ENCODE peak calls at places on chromosomes 11 and 22, in six cellular contexts. One of them, this sample, is unnamed.

GRCh38 chr11:20055312-20055711 is 105.0 kb downstream of the DBX1 start:
- DNase-seq in body of pancreas: no peak
- DNase-seq in stimulated activated CD8-positive, alpha-beta memory T cell treated with anti-CD3 and anti-CD28 coated beads, Interleukin-15, amount 100 ng/mL, for 1 hour: no peak
- DNase-seq in glutamatergic neuron: no peak
- DNase-seq in T-helper 9 cell: no peak
- DNase-seq in stimulated activated CD4-positive, alpha-beta T cell treated with anti-CD3 and anti-CD28 coated beads, Interleukin-2, amount 100 ng/mL, for 24 hours: no peak
- DNase-seq in this sample: no peak

GRCh38 chr11:25702417-25702816 is 629.5 kb upstream of the ANO3 start:
- DNase-seq in body of pancreas: no peak
- DNase-seq in glutamatergic neuron: no peak
- DNase-seq in T-helper 9 cell: no peak
- DNase-seq in stimulated activated CD8-positive, alpha-beta memory T cell treated with anti-CD3 and anti-CD28 coated beads, Interleukin-15, amount 100 ng/mL, for 1 hour: no peak
- DNase-seq in stimulated activated CD4-positive, alpha-beta T cell treated with anti-CD3 and anti-CD28 coated beads, Interleukin-2, amount 100 ng/mL, for 24 hours: no peak
- DNase-seq in this sample: no peak

GRCh38 chr11:47355283-47356128 is 3.0 kb upstream of the MYBPC3 start:
- DNase-seq in T-helper 9 cell: no peak
- DNase-seq in body of pancreas: peak; percentile 98
- DNase-seq in glutamatergic neuron: peak; percentile 99
- DNase-seq in stimulated activated CD4-positive, alpha-beta T cell treated with anti-CD3 and anti-CD28 coated beads, Interleukin-2, amount 100 ng/mL, for 24 hours: peak; percentile 65
- DNase-seq in stimulated activated CD8-positive, alpha-beta memory T cell treated with anti-CD3 and anti-CD28 coated beads, Interleukin-15, amount 100 ng/mL, for 1 hour: no peak
- DNase-seq in this sample: no peak

GRCh38 chr22:44680481-44680894 is 21.5 kb upstream of the PRR5 start:
- DNase-seq in body of pancreas: no peak
- DNase-seq in T-helper 9 cell: no peak
- DNase-seq in stimulated activated CD8-positive, alpha-beta memory T cell treated with anti-CD3 and anti-CD28 coated beads, Interleukin-15, amount 100 ng/mL, for 1 hour: no peak
- DNase-seq in stimulated activated CD4-positive, alpha-beta T cell treated with anti-CD3 and anti-CD28 coated beads, Interleukin-2, amount 100 ng/mL, for 24 hours: no peak
- DNase-seq in glutamatergic neuron: no peak
- DNase-seq in this sample: no peak

GRCh38 chr11:25860677-25861445 is 471.1 kb upstream of the ANO3 start:
- DNase-seq in stimulated activated CD8-positive, alpha-beta memory T cell treated with anti-CD3 and anti-CD28 coated beads, Interleukin-15, amount 100 ng/mL, for 1 hour: no peak
- DNase-seq in glutamatergic neuron: no peak
- DNase-seq in stimulated activated CD4-positive, alpha-beta T cell treated with anti-CD3 and anti-CD28 coated beads, Interleukin-2, amount 100 ng/mL, for 24 hours: no peak
- DNase-seq in T-helper 9 cell: no peak
- DNase-seq in body of pancreas: no peak
- DNase-seq in this sample: no peak

GRCh38 chr11:120332822-120333716 is 3.1 kb upstream of the ARHGEF12 start:
- DNase-seq in T-helper 9 cell: no peak
- DNase-seq in stimulated activated CD8-positive, alpha-beta memory T cell treated with anti-CD3 and anti-CD28 coated beads, Interleukin-15, amount 100 ng/mL, for 1 hour: no peak
- DNase-seq in glutamatergic neuron: no peak
- DNase-seq in stimulated activated CD4-positive, alpha-beta T cell treated with anti-CD3 and anti-CD28 coated beads, Interleukin-2, amount 100 ng/mL, for 24 hours: no peak
- DNase-seq in body of pancreas: no peak
- DNase-seq in this sample: no peak

GRCh38 chr11:64900263-64900678 is 16.7 kb downstream of the ATG2A start:
- DNase-seq in glutamatergic neuron: no peak
- DNase-seq in T-helper 9 cell: peak; percentile 63
- DNase-seq in stimulated activated CD4-positive, alpha-beta T cell treated with anti-CD3 and anti-CD28 coated beads, Interleukin-2, amount 100 ng/mL, for 24 hours: peak; percentile 66
- DNase-seq in stimulated activated CD8-positive, alpha-beta memory T cell treated with anti-CD3 and anti-CD28 coated beads, Interleukin-15, amount 100 ng/mL, for 1 hour: peak; percentile 38
- DNase-seq in body of pancreas: peak; percentile 32
- DNase-seq in this sample: peak; percentile 77

GRCh38 chr11:132631956-132632355 is 900.3 kb downstream of the OPCML start:
- DNase-seq in body of pancreas: no peak
- DNase-seq in stimulated activated CD8-positive, alpha-beta memory T cell treated with anti-CD3 and anti-CD28 coated beads, Interleukin-15, amount 100 ng/mL, for 1 hour: no peak
- DNase-seq in T-helper 9 cell: no peak
- DNase-seq in glutamatergic neuron: no peak
- DNase-seq in stimulated activated CD4-positive, alpha-beta T cell treated with anti-CD3 and anti-CD28 coated beads, Interleukin-2, amount 100 ng/mL, for 24 hours: no peak
- DNase-seq in this sample: no peak

GRCh38 chr22:22454997-22455396 is 53.5 kb downstream of the ZNF280B start:
- DNase-seq in stimulated activated CD8-positive, alpha-beta memory T cell treated with anti-CD3 and anti-CD28 coated beads, Interleukin-15, amount 100 ng/mL, for 1 hour: no peak
- DNase-seq in glutamatergic neuron: no peak
- DNase-seq in stimulated activated CD4-positive, alpha-beta T cell treated with anti-CD3 and anti-CD28 coated beads, Interleukin-2, amount 100 ng/mL, for 24 hours: no peak
- DNase-seq in T-helper 9 cell: no peak
- DNase-seq in body of pancreas: no peak
- DNase-seq in this sample: no peak

GRCh38 chr11:7471071-7471470 is 14.2 kb upstream of the OLFML1 start:
- DNase-seq in glutamatergic neuron: no peak
- DNase-seq in T-helper 9 cell: no peak
- DNase-seq in stimulated activated CD8-positive, alpha-beta memory T cell treated with anti-CD3 and anti-CD28 coated beads, Interleukin-15, amount 100 ng/mL, for 1 hour: no peak
- DNase-seq in stimulated activated CD4-positive, alpha-beta T cell treated with anti-CD3 and anti-CD28 coated beads, Interleukin-2, amount 100 ng/mL, for 24 hours: no peak
- DNase-seq in body of pancreas: no peak
- DNase-seq in this sample: no peak

GRCh38 chr22:39490135-39490798 is 11.8 kb upstream of the MIEF1 start:
- DNase-seq in glutamatergic neuron: peak; percentile 77
- DNase-seq in stimulated activated CD4-positive, alpha-beta T cell treated with anti-CD3 and anti-CD28 coated beads, Interleukin-2, amount 100 ng/mL, for 24 hours: peak; percentile 82
- DNase-seq in body of pancreas: peak; percentile 76
- DNase-seq in T-helper 9 cell: peak; percentile 63
- DNase-seq in stimulated activated CD8-positive, alpha-beta memory T cell treated with anti-CD3 and anti-CD28 coated beads, Interleukin-15, amount 100 ng/mL, for 1 hour: peak; percentile 54
- DNase-seq in this sample: peak; percentile 83

GRCh38 chr22:23713696-23714595 is 23.1 kb downstream of the RGL4 start:
- DNase-seq in body of pancreas: no peak
- DNase-seq in stimulated activated CD4-positive, alpha-beta T cell treated with anti-CD3 and anti-CD28 coated beads, Interleukin-2, amount 100 ng/mL, for 24 hours: no peak
- DNase-seq in T-helper 9 cell: no peak
- DNase-seq in stimulated activated CD8-positive, alpha-beta memory T cell treated with anti-CD3 and anti-CD28 coated beads, Interleukin-15, amount 100 ng/mL, for 1 hour: no peak
- DNase-seq in glutamatergic neuron: no peak
- DNase-seq in this sample: no peak

GRCh38 chr11:118437736-118438125 is 1.4 kb downstream of the KMT2A start:
- DNase-seq in glutamatergic neuron: peak; percentile 74
- DNase-seq in body of pancreas: peak; percentile 52
- DNase-seq in T-helper 9 cell: peak; percentile 16
- DNase-seq in stimulated activated CD4-positive, alpha-beta T cell treated with anti-CD3 and anti-CD28 coated beads, Interleukin-2, amount 100 ng/mL, for 24 hours: peak; percentile 43
- DNase-seq in stimulated activated CD8-positive, alpha-beta memory T cell treated with anti-CD3 and anti-CD28 coated beads, Interleukin-15, amount 100 ng/mL, for 1 hour: no peak
- DNase-seq in this sample: peak; percentile 31

GRCh38 chr11:123408619-123409455 is 21.2 kb upstream of the GRAMD1B start:
- DNase-seq in stimulated activated CD8-positive, alpha-beta memory T cell treated with anti-CD3 and anti-CD28 coated beads, Interleukin-15, amount 100 ng/mL, for 1 hour: no peak
- DNase-seq in body of pancreas: no peak
- DNase-seq in glutamatergic neuron: no peak
- DNase-seq in stimulated activated CD4-positive, alpha-beta T cell treated with anti-CD3 and anti-CD28 coated beads, Interleukin-2, amount 100 ng/mL, for 24 hours: no peak
- DNase-seq in T-helper 9 cell: no peak
- DNase-seq in this sample: no peak

GRCh38 chr11:70603756-70604211 is 205.5 kb downstream of the CTTN start:
- DNase-seq in stimulated activated CD4-positive, alpha-beta T cell treated with anti-CD3 and anti-CD28 coated beads, Interleukin-2, amount 100 ng/mL, for 24 hours: no peak
- DNase-seq in T-helper 9 cell: no peak
- DNase-seq in stimulated activated CD8-positive, alpha-beta memory T cell treated with anti-CD3 and anti-CD28 coated beads, Interleukin-15, amount 100 ng/mL, for 1 hour: no peak
- DNase-seq in glutamatergic neuron: no peak
- DNase-seq in body of pancreas: no peak
- DNase-seq in this sample: no peak

GRCh38 chr11:43984519-43985385 is 42.3 kb downstream of the C11orf96 start:
- DNase-seq in T-helper 9 cell: no peak
- DNase-seq in stimulated activated CD8-positive, alpha-beta memory T cell treated with anti-CD3 and anti-CD28 coated beads, Interleukin-15, amount 100 ng/mL, for 1 hour: no peak
- DNase-seq in stimulated activated CD4-positive, alpha-beta T cell treated with anti-CD3 and anti-CD28 coated beads, Interleukin-2, amount 100 ng/mL, for 24 hours: no peak
- DNase-seq in glutamatergic neuron: no peak
- DNase-seq in body of pancreas: peak; percentile 78
- DNase-seq in this sample: no peak

GRCh38 chr11:5547982-5548381 is 358 bp downstream of the OR52H1 start:
- DNase-seq in glutamatergic neuron: no peak
- DNase-seq in stimulated activated CD4-positive, alpha-beta T cell treated with anti-CD3 and anti-CD28 coated beads, Interleukin-2, amount 100 ng/mL, for 24 hours: no peak
- DNase-seq in stimulated activated CD8-positive, alpha-beta memory T cell treated with anti-CD3 and anti-CD28 coated beads, Interleukin-15, amount 100 ng/mL, for 1 hour: no peak
- DNase-seq in T-helper 9 cell: no peak
- DNase-seq in body of pancreas: no peak
- DNase-seq in this sample: no peak

GRCh38 chr22:37260939-37261338 is 16.9 kb upstream of the RAC2 start:
- DNase-seq in stimulated activated CD8-positive, alpha-beta memory T cell treated with anti-CD3 and anti-CD28 coated beads, Interleukin-15, amount 100 ng/mL, for 1 hour: no peak
- DNase-seq in body of pancreas: peak; percentile 70
- DNase-seq in T-helper 9 cell: no peak
- DNase-seq in stimulated activated CD4-positive, alpha-beta T cell treated with anti-CD3 and anti-CD28 coated beads, Interleukin-2, amount 100 ng/mL, for 24 hours: peak; percentile 68
- DNase-seq in glutamatergic neuron: peak; percentile 75
- DNase-seq in this sample: peak; percentile 65

GRCh38 chr22:42388130-42388797 is 43.9 kb downstream of the NFAM1 start:
- DNase-seq in T-helper 9 cell: no peak
- DNase-seq in stimulated activated CD4-positive, alpha-beta T cell treated with anti-CD3 and anti-CD28 coated beads, Interleukin-2, amount 100 ng/mL, for 24 hours: no peak
- DNase-seq in stimulated activated CD8-positive, alpha-beta memory T cell treated with anti-CD3 and anti-CD28 coated beads, Interleukin-15, amount 100 ng/mL, for 1 hour: no peak
- DNase-seq in body of pancreas: peak; percentile 60
- DNase-seq in glutamatergic neuron: peak; percentile 92
- DNase-seq in this sample: no peak